ENCODE peak calls at places on chromosomes 3 and 15, in four cellular contexts. One of them, this sample, is unnamed.

GRCh38 chr3:37174532-37175126 is at the start of gene LRRFIP2:
- DNase-seq in HL-60: no peak
- DNase-seq in GM12878: peak
- DNase-seq in K562: peak
- DNase-seq in this sample: no peak

GRCh38 chr3:117355566-117355965 is 646.0 kb downstream of the TUSC7 start:
- DNase-seq in K562: no peak
- DNase-seq in GM12878: no peak
- DNase-seq in HL-60: no peak
- DNase-seq in this sample: no peak

GRCh38 chr3:177968891-177969290 is 567.3 kb upstream of the KCNMB2 start:
- DNase-seq in GM12878: no peak
- DNase-seq in HL-60: no peak
- DNase-seq in K562: no peak
- DNase-seq in this sample: no peak

GRCh38 chr3:39150803-39151631 is 2.4 kb downstream of the CSRNP1 start:
- DNase-seq in HL-60: no peak
- DNase-seq in K562: peak
- DNase-seq in GM12878: no peak
- DNase-seq in this sample: no peak

GRCh38 chr3:4938583-4938982 is 40.7 kb upstream of the BHLHE40 start:
- DNase-seq in K562: no peak
- DNase-seq in HL-60: no peak
- DNase-seq in GM12878: no peak
- DNase-seq in this sample: no peak

GRCh38 chr3:133983576-133984560 is 45.9 kb downstream of the SLCO2A1 start:
- DNase-seq in GM12878: no peak
- DNase-seq in K562: no peak
- DNase-seq in HL-60: no peak
- DNase-seq in this sample: no peak

GRCh38 chr3:16426665-16427064 is 86.8 kb downstream of the RFTN1 start:
- DNase-seq in HL-60: no peak
- DNase-seq in GM12878: no peak
- DNase-seq in K562: no peak
- DNase-seq in this sample: no peak

GRCh38 chr3:119562307-119562961 is 3.0 kb upstream of the CD80 start:
- DNase-seq in GM12878: peak
- DNase-seq in HL-60: peak
- DNase-seq in K562: no peak
- DNase-seq in this sample: no peak

GRCh38 chr3:187456268-187456667 is 88.1 kb downstream of the RTP4 start:
- DNase-seq in K562: no peak
- DNase-seq in HL-60: no peak
- DNase-seq in GM12878: no peak
- DNase-seq in this sample: no peak

DNA sequence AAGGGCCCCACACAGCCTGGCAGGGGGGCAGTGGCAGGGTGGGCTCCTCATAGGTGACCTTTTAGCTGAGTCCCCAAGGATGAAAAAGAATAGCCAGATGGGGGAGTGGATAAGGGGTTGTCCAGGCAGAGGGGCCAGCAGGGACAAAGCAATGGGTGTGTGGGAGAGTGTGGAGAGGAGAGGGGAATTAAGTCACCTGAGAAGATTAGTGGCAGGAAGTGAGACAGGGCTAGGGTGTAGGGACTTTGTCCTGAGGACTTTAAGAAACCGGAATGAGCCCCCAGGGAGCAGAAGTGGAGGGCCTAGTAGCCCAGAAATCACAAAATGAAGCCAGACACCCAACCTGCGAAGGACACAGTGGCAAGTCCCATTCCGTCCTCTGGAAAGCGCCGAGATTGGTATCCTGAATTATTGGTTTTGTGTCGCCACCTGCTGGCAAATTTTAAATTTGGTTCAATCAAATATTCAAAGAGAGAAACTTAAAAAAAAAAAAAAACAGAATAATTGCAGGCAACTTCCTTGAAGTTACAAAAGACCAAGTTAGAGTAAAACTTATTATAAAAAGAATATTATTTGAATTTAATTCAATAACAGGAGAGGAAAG is 78.1 kb upstream of the SLC25A36 start:
- DNase-seq in HL-60: no peak
- DNase-seq in K562: peak
- DNase-seq in GM12878: peak
- DNase-seq in this sample: peak
- TF ChIP-seq SPI1 in HL-60: no peak
- TF ChIP-seq SPI1 in K562: no peak
- TF ChIP-seq SPI1 in GM12878: no peak
- TF ChIP-seq SPI1 in this sample: no peak

DNA sequence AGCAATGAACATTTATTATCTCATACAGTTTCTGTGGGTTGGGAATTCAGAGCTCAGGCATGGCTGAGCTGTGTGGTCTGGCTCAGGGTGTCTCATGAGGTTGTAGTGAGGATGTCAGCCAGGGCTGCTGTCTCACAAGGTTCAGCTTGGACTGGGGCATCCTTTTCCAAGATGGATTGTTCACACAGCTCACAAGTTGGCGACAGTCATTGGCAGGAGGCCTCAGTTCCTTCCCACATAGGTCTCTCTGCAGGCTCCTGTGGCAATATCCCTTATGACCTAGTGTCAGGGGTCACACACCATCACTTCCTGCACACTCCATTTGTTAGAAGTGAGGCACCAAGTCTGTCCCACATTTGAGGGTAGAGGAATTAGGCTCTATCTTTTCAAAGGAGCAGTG is 56.0 kb downstream of the RPLP1 start:
- DNase-seq in K562: no peak
- DNase-seq in GM12878: no peak
- DNase-seq in HL-60: no peak
- DNase-seq in this sample: no peak
- TF ChIP-seq SPI1 in K562: no peak
- TF ChIP-seq SPI1 in GM12878: no peak
- TF ChIP-seq SPI1 in HL-60: no peak
- TF ChIP-seq SPI1 in this sample: no peak

DNA sequence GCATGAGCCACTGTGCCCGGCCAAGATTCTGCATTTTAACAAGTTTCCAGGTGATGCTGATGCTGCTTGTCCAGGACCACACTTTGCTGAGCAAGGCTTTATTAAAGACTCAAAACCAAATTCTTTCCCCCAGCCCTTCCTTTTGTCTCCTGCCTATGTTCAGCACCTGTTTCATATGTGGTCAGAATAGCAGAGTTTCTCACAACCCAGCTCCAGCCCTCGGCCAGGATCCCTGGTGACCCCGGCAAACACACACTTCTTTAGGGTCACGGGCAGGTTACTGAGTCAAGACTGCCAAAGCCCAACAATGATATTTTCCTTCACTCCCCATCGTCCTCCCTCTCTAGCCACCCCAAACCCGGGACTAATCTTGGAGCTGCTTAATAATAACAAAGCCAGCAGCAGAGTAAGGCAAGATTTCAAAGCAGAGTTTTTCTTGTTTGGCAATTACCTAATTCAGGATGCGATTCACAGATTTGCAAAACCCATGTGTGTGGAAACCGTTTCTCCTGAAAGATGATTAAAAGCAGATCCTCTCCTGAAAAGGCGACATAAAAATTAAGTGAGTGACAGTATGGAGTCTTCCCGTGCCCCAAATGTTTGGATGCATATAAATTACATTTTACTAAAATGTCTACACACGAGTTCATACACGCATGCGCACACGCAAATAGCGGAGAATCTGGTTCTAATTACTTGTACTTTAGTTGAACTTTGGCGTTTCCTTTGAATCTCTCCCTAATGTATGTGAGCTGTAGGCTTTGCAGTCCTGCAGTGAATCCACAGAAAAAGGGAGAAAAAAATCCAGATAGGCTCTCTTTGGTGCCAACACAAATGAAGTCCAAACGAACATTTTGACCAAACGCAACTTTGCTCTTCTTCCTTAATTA is 25.7 kb downstream of the RARB start:
- DNase-seq in GM12878: no peak
- DNase-seq in K562: no peak
- DNase-seq in HL-60: no peak
- DNase-seq in this sample: no peak
- TF ChIP-seq SPI1 in GM12878: no peak
- TF ChIP-seq SPI1 in K562: no peak
- TF ChIP-seq SPI1 in HL-60: no peak
- TF ChIP-seq SPI1 in this sample: no peak

GRCh38 chr3:138888569-138888968 is 53.8 kb upstream of the PIK3CB start:
- DNase-seq in GM12878: no peak
- DNase-seq in K562: no peak
- DNase-seq in HL-60: no peak
- DNase-seq in this sample: no peak
- TF ChIP-seq SPI1 in GM12878: no peak
- TF ChIP-seq SPI1 in K562: no peak
- TF ChIP-seq SPI1 in HL-60: no peak
- TF ChIP-seq SPI1 in this sample: peak

GRCh38 chr3:196189608-196190347 is 21.4 kb downstream of the ZDHHC19 start:
- DNase-seq in HL-60: no peak
- DNase-seq in K562: no peak
- DNase-seq in GM12878: no peak
- DNase-seq in this sample: no peak
- TF ChIP-seq SPI1 in HL-60: no peak
- TF ChIP-seq SPI1 in K562: no peak
- TF ChIP-seq SPI1 in GM12878: no peak
- TF ChIP-seq SPI1 in this sample: no peak

GRCh38 chr3:12620729-12621128 is 43.2 kb downstream of the RAF1 start:
- DNase-seq in GM12878: no peak
- DNase-seq in HL-60: no peak
- DNase-seq in K562: no peak
- DNase-seq in this sample: no peak

GRCh38 chr3:12620305-12620704 is 43.6 kb downstream of the RAF1 start:
- DNase-seq in K562: no peak
- DNase-seq in HL-60: no peak
- DNase-seq in GM12878: no peak
- DNase-seq in this sample: no peak

GRCh38 chr3:12622335-12622734 is 41.6 kb downstream of the RAF1 start:
- DNase-seq in K562: no peak
- DNase-seq in HL-60: no peak
- DNase-seq in GM12878: peak
- DNase-seq in this sample: no peak

GRCh38 chr3:12615263-12615662 is 48.7 kb downstream of the RAF1 start:
- DNase-seq in K562: no peak
- DNase-seq in GM12878: no peak
- DNase-seq in HL-60: no peak
- DNase-seq in this sample: no peak

GRCh38 chr3:12618426-12618825 is 45.5 kb downstream of the RAF1 start:
- DNase-seq in GM12878: no peak
- DNase-seq in HL-60: no peak
- DNase-seq in K562: no peak
- DNase-seq in this sample: no peak
- TF ChIP-seq SPI1 in GM12878: no peak
- TF ChIP-seq SPI1 in HL-60: no peak
- TF ChIP-seq SPI1 in K562: no peak
- TF ChIP-seq SPI1 in this sample: no peak

DNA sequence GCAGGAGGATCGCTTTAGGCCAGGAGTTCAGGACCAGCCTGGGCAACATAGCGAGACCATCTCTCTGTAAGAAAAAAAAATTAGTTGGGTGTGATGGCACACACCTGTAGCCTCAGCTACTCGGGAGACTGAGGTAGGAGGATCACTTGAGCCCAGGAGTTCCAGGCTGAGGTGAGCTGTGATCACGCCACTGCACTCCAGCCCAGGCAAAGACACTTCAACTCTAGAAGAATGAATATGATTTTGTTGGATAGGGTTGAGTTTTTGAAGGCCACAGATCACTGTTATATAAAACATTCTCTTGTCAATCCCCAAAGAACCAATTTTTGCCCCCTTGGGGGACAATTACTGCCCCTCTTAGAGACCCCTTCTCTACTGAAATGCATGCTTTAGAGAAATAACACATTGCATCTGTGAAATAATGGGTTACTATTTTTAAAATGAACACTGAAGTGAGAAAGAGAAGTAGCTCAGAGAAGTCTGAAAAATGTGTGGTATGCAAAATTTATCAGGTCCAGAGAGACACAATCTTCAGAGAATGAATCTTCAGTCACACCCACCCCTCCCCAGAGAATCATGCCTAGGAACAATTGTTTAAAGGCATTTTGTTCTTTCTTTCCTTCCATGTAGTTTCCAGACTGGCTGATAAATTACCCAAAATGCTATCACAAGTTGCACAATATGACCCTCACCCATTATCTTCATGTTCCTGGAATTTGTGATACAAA is 42.7 kb downstream of the METTL6 start:
- DNase-seq in HL-60: no peak
- DNase-seq in K562: no peak
- DNase-seq in GM12878: peak
- DNase-seq in this sample: no peak
- TF ChIP-seq SPI1 in HL-60: no peak
- TF ChIP-seq SPI1 in K562: no peak
- TF ChIP-seq SPI1 in GM12878: no peak
- TF ChIP-seq SPI1 in this sample: no peak

DNA sequence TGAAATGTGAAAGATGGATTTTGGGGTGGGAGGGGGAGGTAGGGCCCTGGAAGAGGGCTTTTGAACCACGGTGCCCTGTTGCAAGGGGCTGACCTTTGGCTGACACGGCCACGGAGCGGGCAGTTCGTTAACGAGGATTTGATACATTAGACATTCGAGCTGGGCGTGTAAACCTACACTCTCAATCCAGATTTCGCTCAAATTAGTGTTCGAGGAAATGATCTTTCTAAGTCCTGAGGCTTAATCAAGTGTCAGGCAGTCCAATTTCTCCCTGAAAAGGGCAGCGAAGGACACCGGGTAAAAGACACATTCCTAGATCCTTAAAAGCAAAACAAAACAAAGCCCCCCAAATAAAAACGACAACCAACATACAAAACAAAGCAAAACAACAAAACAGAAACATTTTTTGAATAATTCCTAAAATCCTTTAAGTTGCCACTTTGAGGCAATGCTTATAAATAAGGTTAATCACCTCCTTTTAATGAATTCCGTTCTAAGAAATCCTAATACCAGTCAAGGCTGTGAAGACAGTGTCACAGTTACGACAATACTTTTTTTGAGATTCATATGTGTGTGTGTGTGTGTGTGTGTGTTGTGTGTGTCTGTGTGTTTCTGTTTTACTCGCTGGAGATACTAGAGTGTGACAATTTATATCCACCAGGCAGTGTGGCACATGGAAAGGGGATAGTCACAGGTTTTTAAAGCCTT is 13.2 kb downstream of the ZIC1 start:
- DNase-seq in GM12878: no peak
- DNase-seq in HL-60: no peak
- DNase-seq in K562: no peak
- DNase-seq in this sample: no peak
- TF ChIP-seq SPI1 in GM12878: no peak
- TF ChIP-seq SPI1 in HL-60: no peak
- TF ChIP-seq SPI1 in K562: no peak
- TF ChIP-seq SPI1 in this sample: no peak

GRCh38 chr15:53251998-53252397 is 461.9 kb upstream of the ONECUT1 start:
- DNase-seq in K562: no peak
- DNase-seq in HL-60: no peak
- DNase-seq in GM12878: no peak
- DNase-seq in this sample: no peak
- TF ChIP-seq SPI1 in K562: no peak
- TF ChIP-seq SPI1 in HL-60: no peak
- TF ChIP-seq SPI1 in GM12878: no peak
- TF ChIP-seq SPI1 in this sample: no peak

This sample was measured in GM12891.